ENCODE peak calls at places on chromosomes 1 and 21, in four cellular contexts. G is lower leg skin, Y is GM23338, L is lower lobe of right lung. M is an unnamed sample.

GRCh38 chr1:18480315-18481189 is at the start of gene KLHDC7A:
- DNase-seq in G (no peak), Y (peak), L (peak), M (no peak)

GRCh38 chr1:206011057-206011456 is 7.9 kb upstream of the RAB7B start:
- DNase-seq in G (no peak), Y (no peak), L (no peak), M (no peak)

GRCh38 chr1:64969305-64970066 is 3.1 kb upstream of the JAK1 start:
- DNase-seq in G (no peak), Y (no peak), L (no peak), M (peak)

GRCh38 chr1:91699339-91699970 is 186.5 kb downstream of the TGFBR3 start:
- DNase-seq in G (no peak), Y (no peak), L (no peak), M (peak)

GRCh38 chr21:34222031-34222335 is 141.8 kb upstream of the KCNE2 start:
- DNase-seq in G (no peak), Y (no peak), L (no peak), M (no peak)

GRCh38 chr1:239387304-239388231 is 1.2 kb downstream of the CHRM3 start:
- DNase-seq in G (no peak), Y (peak), L (peak), M (peak)

GRCh38 chr1:115838426-115838804 is 2.5 kb downstream of the NHLH2 start:
- DNase-seq in G (no peak), Y (peak), L (no peak), M (no peak)

GRCh38 chr1:186559601-186560116 is 98.7 kb upstream of the PDC start:
- DNase-seq in G (no peak), Y (no peak), L (no peak), M (no peak)

GRCh38 chr1:236323819-236324411 is 42.2 kb upstream of the ERO1B start:
- DNase-seq in G (no peak), Y (no peak), L (no peak), M (no peak)

GRCh38 chr1:18580087-18580486 is 50.6 kb upstream of the PAX7 start:
- DNase-seq in G (no peak), Y (no peak), L (no peak), M (no peak)

GRCh38 chr1:44881011-44881632 is 38.1 kb upstream of the PTCH2 start:
- DNase-seq in G (peak), Y (no peak), L (no peak), M (peak)

GRCh38 chr1:119348941-119349340 is 19.6 kb upstream of the HAO2 start:
- DNase-seq in G (no peak), Y (no peak), L (no peak), M (no peak)

GRCh38 chr1:16141573-16142336 is 14.1 kb downstream of the EPHA2 start:
- DNase-seq in G (no peak), Y (no peak), L (no peak), M (no peak)

DNA sequence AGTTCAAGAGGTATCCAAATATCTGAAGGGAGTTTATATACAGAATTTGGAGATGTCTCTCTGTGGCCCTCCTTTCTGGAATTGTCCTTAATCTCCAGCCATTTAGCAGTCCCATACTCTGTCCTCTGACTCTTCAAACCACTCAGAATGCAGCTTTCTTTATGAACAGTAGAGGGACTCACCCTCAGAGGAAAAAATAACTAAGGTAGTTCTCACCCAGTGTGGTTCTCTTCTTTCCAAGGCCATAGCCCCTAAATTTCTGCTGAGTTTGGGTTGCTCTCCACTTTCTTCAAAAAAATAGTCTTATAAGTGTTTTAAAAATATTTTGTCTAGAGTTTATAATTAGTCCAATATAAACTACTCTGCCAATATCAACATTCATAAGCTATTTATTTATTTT is 369.7 kb downstream of the MATN1 start:
- DNase-seq in G (no peak), Y (peak), L (no peak), M (no peak)
- TF ChIP-seq CTCF in G (no peak), Y (peak), L (no peak), M (no peak)

GRCh38 chr1:182720465-182720864 is 36.1 kb upstream of the RGS8 start:
- DNase-seq in G (no peak), Y (peak), L (no peak), M (peak)
- H3K4me3 ChIP-seq in G (no peak), Y (no peak), L (no peak), M (no peak)

DNA sequence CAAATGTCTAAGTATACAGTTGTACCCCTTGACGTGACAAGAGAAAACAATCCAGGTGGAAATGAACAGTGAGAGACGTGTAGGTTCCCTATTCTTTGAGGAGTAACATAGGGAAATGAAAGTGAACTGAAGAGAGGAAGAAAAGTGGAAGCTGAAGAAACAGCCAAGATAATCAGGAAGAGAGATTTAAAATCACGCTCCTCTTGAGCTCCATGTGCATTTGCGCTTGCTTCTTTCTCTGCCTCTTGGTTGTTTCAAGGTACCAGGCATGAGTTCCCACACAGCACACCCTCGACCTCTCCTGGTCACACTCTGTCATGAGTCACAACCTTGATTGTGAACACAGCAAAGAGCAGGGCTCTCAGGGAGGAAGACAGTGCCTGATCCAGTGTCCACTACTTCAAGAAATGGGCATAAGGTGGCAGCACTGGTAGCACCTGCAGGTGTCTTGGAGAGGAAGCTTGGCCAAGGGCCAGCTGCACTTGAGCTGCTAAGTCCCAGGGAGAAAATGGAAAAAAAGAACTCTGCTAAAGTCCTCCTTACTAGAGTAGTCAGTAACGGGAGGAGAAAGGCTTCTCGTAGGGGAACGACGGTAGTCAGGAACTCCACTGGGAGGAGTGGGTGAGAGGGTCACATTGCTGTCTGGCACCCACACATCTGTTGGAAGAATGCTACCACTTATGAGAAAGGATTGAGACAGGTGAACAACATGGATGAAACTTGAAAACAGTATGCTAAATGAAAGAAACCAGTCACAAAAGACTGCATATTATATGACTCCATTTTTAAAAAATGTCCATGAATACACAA is 18.3 kb upstream of the ARID1A start:
- DNase-seq in G (peak), Y (peak), L (peak), M (peak)
- TF ChIP-seq CTCF in G (no peak), Y (peak), L (peak), M (peak)

DNA sequence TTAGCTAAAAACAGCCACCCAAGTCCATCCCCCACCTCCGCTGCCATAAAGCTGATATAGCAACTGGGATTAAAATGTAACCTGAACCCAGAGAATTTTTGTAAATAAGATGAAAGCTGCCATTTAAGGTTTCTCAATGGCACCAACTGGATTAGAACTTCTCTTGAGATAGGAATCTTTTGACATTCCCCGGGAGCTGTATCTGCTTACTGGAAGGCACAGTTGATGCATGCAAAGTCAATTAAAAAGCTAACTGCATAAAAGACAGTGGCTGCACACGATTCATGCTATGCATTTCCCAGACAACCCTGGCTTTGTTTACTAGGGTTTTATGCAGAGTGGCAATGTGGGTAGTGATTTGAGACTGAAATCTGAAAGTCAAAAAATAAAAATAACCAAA is 394.9 kb upstream of the LYPLAL1 start:
- DNase-seq in G (no peak), Y (no peak), L (no peak), M (no peak)
- H3K4me3 ChIP-seq in G (no peak), Y (no peak), L (no peak), M (no peak)

DNA sequence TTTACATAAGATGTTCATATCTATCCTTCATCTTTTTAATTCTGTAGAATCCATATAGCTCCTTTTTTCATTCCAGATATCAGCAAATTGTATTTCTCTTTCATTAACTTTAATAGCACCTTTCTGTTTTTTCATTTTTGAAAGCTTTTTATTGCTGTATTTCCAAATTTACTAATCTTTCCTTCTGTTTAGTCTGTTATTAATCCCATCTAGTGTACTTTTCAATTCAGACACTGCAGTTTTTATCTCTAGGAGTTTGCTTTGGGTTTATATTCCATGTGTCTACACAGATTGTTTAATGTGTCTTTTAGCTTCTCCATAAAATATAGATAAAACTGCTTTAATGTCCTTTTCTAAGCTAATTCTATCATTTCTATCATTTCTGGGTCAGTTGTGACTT is 37.4 kb upstream of the GUCA2A start:
- DNase-seq in G (no peak), Y (no peak), L (no peak), M (no peak)
- TF ChIP-seq CTCF in G (no peak), Y (no peak), L (no peak), M (no peak)

DNA sequence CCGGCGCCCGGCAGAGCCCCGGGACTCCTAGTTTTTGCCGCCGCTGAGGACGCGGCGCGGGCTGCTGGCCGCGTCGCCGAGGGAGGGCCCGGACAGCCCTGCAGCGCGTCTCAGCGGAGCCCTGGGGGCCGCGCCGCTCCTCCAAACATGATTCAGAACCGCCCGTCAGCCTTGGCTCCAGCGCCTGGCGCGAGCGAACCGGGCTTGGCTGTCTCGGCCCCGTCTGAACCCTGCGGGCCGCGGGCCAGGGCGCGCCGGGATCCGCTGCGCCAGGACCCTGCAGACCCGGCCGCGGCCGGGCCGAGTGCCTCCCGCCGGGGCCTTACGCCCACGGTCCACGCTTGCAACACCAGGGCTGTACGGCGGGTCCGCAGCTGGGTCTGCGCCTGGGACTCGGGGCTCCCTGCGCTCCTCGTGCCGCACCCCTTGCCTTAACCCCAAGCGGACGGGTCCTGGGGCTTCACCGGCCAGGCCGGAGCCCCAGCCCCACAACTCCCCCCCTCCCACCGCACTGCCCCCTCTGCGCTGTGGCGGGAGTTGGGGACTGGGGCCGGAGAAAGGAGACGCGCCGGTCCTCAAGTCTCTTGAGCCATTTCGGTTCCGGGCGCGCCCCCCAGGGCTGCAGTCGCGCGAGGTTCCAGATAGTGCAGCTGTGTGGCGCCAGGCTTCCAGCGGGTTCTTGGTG is 48.4 kb upstream of the CD34 start:
- DNase-seq in G (peak), Y (peak), L (peak), M (peak)
- H3K4me3 ChIP-seq in G (peak), Y (peak), L (peak), M (peak)